ENCODE peak calls at places on chromosomes 7 and 10, in four cellular contexts. One of them, this sample, is unnamed.

GRCh38 chr10:120945801-120946302 is 94.7 kb downstream of the WDR11 start:
- DNase-seq in H1: no peak
- DNase-seq in GM23248: peak
- DNase-seq in neuronal stem cell: no peak
- DNase-seq in this sample: no peak

GRCh38 chr7:91285966-91286365 is 21.7 kb downstream of the FZD1 start:
- DNase-seq in H1: no peak
- DNase-seq in GM23248: peak
- DNase-seq in neuronal stem cell: no peak
- DNase-seq in this sample: no peak

GRCh38 chr10:79078367-79079073 is 9.8 kb downstream of the ZMIZ1 start:
- DNase-seq in H1: no peak
- DNase-seq in GM23248: no peak
- DNase-seq in neuronal stem cell: no peak
- DNase-seq in this sample: no peak

GRCh38 chr7:110246118-110246517 is 844.8 kb upstream of the LRRN3 start:
- DNase-seq in H1: no peak
- DNase-seq in GM23248: no peak
- DNase-seq in neuronal stem cell: no peak
- DNase-seq in this sample: no peak

GRCh38 chr7:113404245-113404644 is 285.9 kb upstream of the SMIM30 start:
- DNase-seq in H1: peak
- DNase-seq in GM23248: no peak
- DNase-seq in neuronal stem cell: peak
- DNase-seq in this sample: no peak

GRCh38 chr7:92667816-92668540 is 77.8 kb upstream of the FAM133B start:
- DNase-seq in H1: no peak
- DNase-seq in GM23248: peak
- DNase-seq in neuronal stem cell: no peak
- DNase-seq in this sample: no peak

GRCh38 chr10:14681802-14682201 is 92.9 kb downstream of the FAM107B start:
- DNase-seq in H1: no peak
- DNase-seq in GM23248: no peak
- DNase-seq in neuronal stem cell: no peak
- DNase-seq in this sample: no peak

GRCh38 chr7:135405969-135406368 is 103.9 kb downstream of the CNOT4 start:
- DNase-seq in H1: no peak
- DNase-seq in GM23248: no peak
- DNase-seq in neuronal stem cell: no peak
- DNase-seq in this sample: no peak

GRCh38 chr10:43820663-43821062 is 172.0 kb upstream of the ZNF32 start:
- DNase-seq in H1: no peak
- DNase-seq in GM23248: peak
- DNase-seq in neuronal stem cell: no peak
- DNase-seq in this sample: no peak

GRCh38 chr10:60203993-60204618 is 185.6 kb downstream of the ANK3 start:
- DNase-seq in H1: no peak
- DNase-seq in GM23248: peak
- DNase-seq in neuronal stem cell: peak
- DNase-seq in this sample: no peak

GRCh38 chr7:41886906-41887311 is 184.0 kb upstream of the INHBA start:
- DNase-seq in H1: no peak
- DNase-seq in GM23248: peak
- DNase-seq in neuronal stem cell: no peak
- DNase-seq in this sample: no peak

GRCh38 chr7:142607351-142607750 is 141.9 kb upstream of the PRSS1 start:
- DNase-seq in H1: no peak
- DNase-seq in GM23248: no peak
- DNase-seq in neuronal stem cell: no peak
- DNase-seq in this sample: no peak

GRCh38 chr7:22630069-22630468 is 96.9 kb upstream of the IL6 start:
- DNase-seq in H1: no peak
- DNase-seq in GM23248: no peak
- DNase-seq in neuronal stem cell: no peak
- DNase-seq in this sample: no peak

GRCh38 chr7:90666186-90666585 is 70.1 kb downstream of the CDK14 start:
- DNase-seq in H1: no peak
- DNase-seq in GM23248: peak
- DNase-seq in neuronal stem cell: no peak
- DNase-seq in this sample: no peak

GRCh38 chr7:137873524-137873923 is 26.8 kb upstream of the DGKI start:
- DNase-seq in H1: no peak
- DNase-seq in GM23248: peak
- DNase-seq in neuronal stem cell: no peak
- DNase-seq in this sample: no peak

GRCh38 chr10:114473776-114474175 is 69.5 kb upstream of the AFAP1L2 start:
- DNase-seq in H1: no peak
- DNase-seq in GM23248: no peak
- DNase-seq in neuronal stem cell: no peak
- DNase-seq in this sample: no peak

GRCh38 chr7:77331938-77332695 is 84.0 kb downstream of the GSAP start:
- DNase-seq in H1: peak
- DNase-seq in GM23248: peak
- DNase-seq in neuronal stem cell: peak
- DNase-seq in this sample: peak

GRCh38 chr10:624605-625334 is 64.7 kb downstream of the DIP2C start:
- DNase-seq in H1: peak
- DNase-seq in GM23248: peak
- DNase-seq in neuronal stem cell: no peak
- DNase-seq in this sample: no peak

GRCh38 chr10:75211007-75211735 is 575 bp downstream of the VDAC2 start:
- DNase-seq in H1: no peak
- DNase-seq in GM23248: peak
- DNase-seq in neuronal stem cell: no peak
- DNase-seq in this sample: no peak

GRCh38 chr10:4249841-4250496 is 465.0 kb upstream of the KLF6 start:
- DNase-seq in H1: no peak
- DNase-seq in GM23248: peak
- DNase-seq in neuronal stem cell: no peak
- DNase-seq in this sample: no peak

GRCh38 chr7:135166338-135166989 is 4.0 kb downstream of the CYREN start:
- DNase-seq in H1: no peak
- DNase-seq in GM23248: no peak
- DNase-seq in neuronal stem cell: no peak
- DNase-seq in this sample: no peak

GRCh38 chr7:87216701-87217508 is 2.6 kb downstream of the TMEM243 start:
- DNase-seq in H1: no peak
- DNase-seq in GM23248: peak
- DNase-seq in neuronal stem cell: no peak
- DNase-seq in this sample: no peak

GRCh38 chr10:62454696-62455451 is 80.7 kb downstream of the ZNF365 start:
- DNase-seq in H1: no peak
- DNase-seq in GM23248: peak
- DNase-seq in neuronal stem cell: no peak
- DNase-seq in this sample: no peak

GRCh38 chr10:79385392-79385795 is 38.1 kb downstream of the PPIF start:
- DNase-seq in H1: no peak
- DNase-seq in GM23248: no peak
- DNase-seq in neuronal stem cell: no peak
- DNase-seq in this sample: no peak

GRCh38 chr7:114819629-114820362 is 102.1 kb upstream of the MDFIC start:
- DNase-seq in H1: no peak
- DNase-seq in GM23248: peak
- DNase-seq in neuronal stem cell: no peak
- DNase-seq in this sample: peak

GRCh38 chr7:55951637-55952351 is at the start of gene MRPS17:
- DNase-seq in H1: peak
- DNase-seq in GM23248: peak
- DNase-seq in neuronal stem cell: peak
- DNase-seq in this sample: peak

GRCh38 chr10:5622186-5622585 is 44.2 kb downstream of the ASB13 start:
- DNase-seq in H1: no peak
- DNase-seq in GM23248: no peak
- DNase-seq in neuronal stem cell: no peak
- DNase-seq in this sample: no peak

GRCh38 chr7:139777304-139777890 is 401 bp downstream of the HIPK2 start:
- DNase-seq in H1: no peak
- DNase-seq in GM23248: peak
- DNase-seq in neuronal stem cell: peak
- DNase-seq in this sample: no peak
- H3K9ac ChIP-seq in H1: no peak
- H3K9ac ChIP-seq in GM23248: peak
- H3K9ac ChIP-seq in neuronal stem cell: peak
- H3K9ac ChIP-seq in this sample: no peak

DNA sequence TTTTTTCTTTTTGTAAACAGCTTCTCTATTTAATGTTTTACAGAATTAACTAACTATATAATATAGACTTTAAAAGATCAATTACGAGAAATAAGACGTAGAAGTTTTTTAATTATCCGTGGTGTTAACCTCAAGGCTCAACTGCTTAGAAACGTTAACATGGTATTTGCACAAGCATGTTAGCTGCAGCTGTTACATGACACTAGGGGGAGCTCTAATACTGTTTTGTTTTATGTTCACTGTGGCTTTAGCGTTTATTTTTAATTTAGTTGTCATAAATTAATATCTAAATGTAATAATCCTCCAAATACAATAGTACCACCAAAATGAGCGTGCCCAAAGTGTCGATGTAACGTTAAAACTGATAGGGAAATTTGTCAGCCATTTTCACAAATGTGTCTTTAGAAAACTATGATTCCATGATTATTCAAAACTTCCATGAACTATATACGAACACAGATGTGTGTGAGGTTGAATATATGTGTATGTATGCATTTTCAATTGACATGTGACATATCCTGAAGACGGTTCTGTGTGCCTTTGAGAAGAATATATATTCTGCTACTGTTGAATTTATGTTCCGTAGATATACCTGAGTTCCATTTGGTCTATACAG is 828.8 kb upstream of the MBL2 start:
- DNase-seq in H1: no peak
- DNase-seq in GM23248: peak
- DNase-seq in neuronal stem cell: peak
- DNase-seq in this sample: peak
- H3K9ac ChIP-seq in H1: no peak
- H3K9ac ChIP-seq in GM23248: no peak
- H3K9ac ChIP-seq in neuronal stem cell: no peak
- H3K9ac ChIP-seq in this sample: no peak

DNA sequence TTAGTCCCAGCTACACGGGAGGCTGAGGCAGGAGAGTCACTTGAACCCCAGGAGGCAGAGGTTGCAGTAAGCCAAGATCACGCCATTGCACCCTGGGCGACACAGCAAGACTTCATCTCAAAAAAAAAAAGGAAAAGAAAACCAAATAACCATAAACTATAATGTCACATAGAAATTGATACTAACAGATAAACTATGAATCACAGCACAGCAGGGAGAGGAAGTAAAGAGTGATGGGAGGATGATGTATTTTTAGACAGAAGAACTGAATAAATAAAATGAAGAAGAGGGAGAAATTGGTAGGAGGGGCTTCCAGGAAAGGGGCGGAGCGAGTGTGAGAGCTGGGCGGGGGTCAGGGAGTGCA is 89.8 kb upstream of the NFE2L3 start:
- DNase-seq in H1: no peak
- DNase-seq in GM23248: no peak
- DNase-seq in neuronal stem cell: no peak
- DNase-seq in this sample: no peak
- H3K9ac ChIP-seq in H1: no peak
- H3K9ac ChIP-seq in GM23248: no peak
- H3K9ac ChIP-seq in neuronal stem cell: no peak
- H3K9ac ChIP-seq in this sample: no peak

DNA sequence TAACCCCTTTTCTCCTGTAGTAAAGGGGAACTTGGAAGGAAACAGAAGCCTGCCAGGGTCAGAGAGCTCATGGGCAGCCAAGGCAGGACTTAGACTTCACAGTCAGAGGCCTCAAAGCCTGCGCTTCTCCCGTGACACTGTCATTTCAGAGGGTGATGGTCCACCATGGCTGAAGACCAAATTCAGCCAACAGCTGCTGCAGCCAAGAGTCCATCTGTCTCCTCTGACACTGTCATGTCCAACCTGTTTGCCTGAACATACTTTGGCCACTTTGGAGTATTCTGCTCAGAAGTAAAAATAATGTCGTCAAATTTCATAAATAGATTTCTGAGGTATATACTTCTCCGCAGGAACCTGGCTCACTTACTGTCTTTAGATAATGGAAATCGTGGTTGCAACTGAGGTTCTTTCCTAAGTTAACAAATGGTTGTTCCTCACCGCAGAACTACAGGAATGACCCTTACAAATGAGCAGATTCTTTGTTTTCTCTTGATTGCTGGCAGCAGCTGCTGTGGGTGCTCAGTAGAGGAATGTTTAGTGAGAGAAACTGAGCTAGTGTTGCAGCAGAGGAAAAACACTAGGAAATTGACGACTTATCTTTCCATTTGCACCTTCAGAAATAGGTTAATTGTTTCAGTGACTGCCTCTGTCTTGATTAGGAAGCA is 626.5 kb downstream of the SDK1 start:
- DNase-seq in H1: no peak
- DNase-seq in GM23248: no peak
- DNase-seq in neuronal stem cell: no peak
- DNase-seq in this sample: no peak
- H3K9ac ChIP-seq in H1: no peak
- H3K9ac ChIP-seq in GM23248: no peak
- H3K9ac ChIP-seq in neuronal stem cell: no peak
- H3K9ac ChIP-seq in this sample: no peak

DNA sequence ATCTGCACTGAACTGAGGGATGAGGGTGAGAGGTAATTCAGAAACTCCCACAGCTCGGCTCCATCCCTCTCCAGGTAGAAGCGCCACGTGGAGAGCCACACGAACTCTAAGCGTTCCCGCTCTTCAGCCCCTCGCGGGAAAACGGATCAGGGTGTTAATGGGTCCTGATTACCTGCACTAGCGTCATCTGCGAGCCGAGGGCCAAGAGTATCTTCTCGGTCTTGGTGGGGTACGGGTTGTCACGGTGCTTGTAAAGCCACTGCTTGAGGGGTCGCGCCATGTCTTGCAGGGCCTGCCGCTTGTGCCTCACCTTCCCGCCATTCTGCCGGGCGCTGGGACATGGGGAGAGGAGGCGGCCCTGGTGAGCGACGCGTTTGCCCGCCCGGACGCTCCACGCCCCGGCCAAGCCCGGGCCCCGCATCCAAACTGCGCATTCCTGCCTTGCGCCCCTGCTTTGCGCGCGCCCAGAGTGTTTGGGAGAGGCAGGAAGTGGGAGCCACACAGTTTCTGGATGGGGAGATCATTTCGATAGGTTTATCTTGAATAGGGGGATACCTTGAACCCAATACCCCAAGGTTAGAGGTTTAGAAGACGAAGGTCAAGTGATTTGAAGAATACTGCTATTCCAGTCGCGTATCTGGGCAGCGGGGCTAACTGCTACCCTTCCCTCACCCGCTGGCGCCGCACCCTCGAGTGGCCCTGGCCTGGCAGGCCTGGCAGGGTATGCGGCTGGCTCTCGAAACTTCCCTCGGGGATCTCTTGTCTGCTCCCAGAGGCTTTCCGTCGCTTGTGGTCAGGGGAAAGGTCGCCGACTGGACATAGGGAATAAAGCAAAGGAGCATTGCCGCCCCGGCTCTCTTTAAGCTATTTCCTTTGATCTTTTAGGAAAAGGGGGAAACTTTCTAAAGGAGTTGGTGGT is 4.2 kb downstream of the MKX start:
- DNase-seq in H1: no peak
- DNase-seq in GM23248: no peak
- DNase-seq in neuronal stem cell: no peak
- DNase-seq in this sample: no peak
- H3K9ac ChIP-seq in H1: no peak
- H3K9ac ChIP-seq in GM23248: peak
- H3K9ac ChIP-seq in neuronal stem cell: peak
- H3K9ac ChIP-seq in this sample: no peak

This sample was measured in SK-N-MC.